ENCODE peak calls at places on chromosomes 16 and 17, in four cellular contexts. One of them, this sample, is unnamed.

GRCh38 chr16:28309811-28310311 is 17.5 kb downstream of the SBK1 start:
- DNase-seq in K562: peak
- DNase-seq in prostate gland: no peak
- DNase-seq in body of pancreas: no peak
- DNase-seq in this sample: peak

GRCh38 chr16:27429330-27429871 is 27.4 kb downstream of the IL21R start:
- DNase-seq in K562: no peak
- DNase-seq in prostate gland: no peak
- DNase-seq in body of pancreas: no peak
- DNase-seq in this sample: no peak

GRCh38 chr17:82333279-82334171 is at the start of gene SECTM1:
- DNase-seq in K562: no peak
- DNase-seq in prostate gland: no peak
- DNase-seq in body of pancreas: no peak
- DNase-seq in this sample: peak

GRCh38 chr17:22469101-22469880 is 777.0 kb downstream of the KCNJ18 start:
- DNase-seq in K562: no peak
- DNase-seq in prostate gland: no peak
- DNase-seq in body of pancreas: no peak
- DNase-seq in this sample: no peak

GRCh38 chr17:74757931-74758845 is 9.8 kb downstream of the NHERF1 start:
- DNase-seq in K562: no peak
- DNase-seq in prostate gland: peak
- DNase-seq in body of pancreas: no peak
- DNase-seq in this sample: peak

GRCh38 chr17:37521821-37522220 is 32.1 kb downstream of the DUSP14 start:
- DNase-seq in K562: no peak
- DNase-seq in prostate gland: no peak
- DNase-seq in body of pancreas: no peak
- DNase-seq in this sample: no peak

GRCh38 chr17:35807371-35808144 is 1.7 kb upstream of the TAF15 start:
- DNase-seq in K562: no peak
- DNase-seq in prostate gland: no peak
- DNase-seq in body of pancreas: no peak
- DNase-seq in this sample: no peak

GRCh38 chr16:67844441-67844840 is 2.3 kb upstream of the NUTF2 start:
- DNase-seq in K562: no peak
- DNase-seq in prostate gland: no peak
- DNase-seq in body of pancreas: no peak
- DNase-seq in this sample: no peak

GRCh38 chr16:52518884-52519283 is 28.1 kb downstream of the TOX3 start:
- DNase-seq in K562: no peak
- DNase-seq in prostate gland: no peak
- DNase-seq in body of pancreas: no peak
- DNase-seq in this sample: no peak

GRCh38 chr17:19239544-19239943 is 2.4 kb downstream of the EPN2 start:
- DNase-seq in K562: no peak
- DNase-seq in prostate gland: no peak
- DNase-seq in body of pancreas: no peak
- DNase-seq in this sample: no peak

GRCh38 chr16:8892101-8892575 is 10.0 kb downstream of the LITAFD start:
- DNase-seq in K562: no peak
- DNase-seq in prostate gland: no peak
- DNase-seq in body of pancreas: no peak
- DNase-seq in this sample: no peak

GRCh38 chr17:82845163-82845807 is 5.5 kb upstream of the ZNF750 start:
- DNase-seq in K562: no peak
- DNase-seq in prostate gland: no peak
- DNase-seq in body of pancreas: no peak
- DNase-seq in this sample: no peak

GRCh38 chr16:35308674-35309073 is 1849.3 kb downstream of the TP53TG3F start:
- DNase-seq in K562: no peak
- DNase-seq in prostate gland: peak
- DNase-seq in body of pancreas: no peak
- DNase-seq in this sample: no peak

GRCh38 chr16:50778284-50779163 is 36.6 kb downstream of the CYLD start:
- DNase-seq in K562: no peak
- DNase-seq in prostate gland: no peak
- DNase-seq in body of pancreas: no peak
- DNase-seq in this sample: no peak

GRCh38 chr16:85522842-85523601 is 90.1 kb upstream of the GSE1 start:
- DNase-seq in K562: no peak
- DNase-seq in prostate gland: peak
- DNase-seq in body of pancreas: no peak
- DNase-seq in this sample: no peak

GRCh38 chr17:83196088-83196765 is 116.8 kb downstream of the METRNL start:
- DNase-seq in K562: no peak
- DNase-seq in prostate gland: no peak
- DNase-seq in body of pancreas: peak
- DNase-seq in this sample: peak

GRCh38 chr17:6110592-6110991 is 40.4 kb downstream of the WSCD1 start:
- DNase-seq in K562: no peak
- DNase-seq in prostate gland: no peak
- DNase-seq in body of pancreas: no peak
- DNase-seq in this sample: no peak

GRCh38 chr17:1108560-1108809 is 71.3 kb downstream of the ABR start:
- DNase-seq in K562: no peak
- DNase-seq in prostate gland: no peak
- DNase-seq in body of pancreas: no peak
- DNase-seq in this sample: no peak

GRCh38 chr17:8629371-8630226 is 926 bp downstream of the MYH10 start:
- DNase-seq in K562: peak
- DNase-seq in prostate gland: peak
- DNase-seq in body of pancreas: peak
- DNase-seq in this sample: peak

GRCh38 chr17:75844530-75845057 is 390 bp upstream of the UNC13D start:
- DNase-seq in K562: peak
- DNase-seq in prostate gland: peak
- DNase-seq in body of pancreas: peak
- DNase-seq in this sample: no peak

GRCh38 chr17:59165933-59166342 is 10.4 kb downstream of the PRR11 start:
- DNase-seq in K562: no peak
- DNase-seq in prostate gland: no peak
- DNase-seq in body of pancreas: no peak
- DNase-seq in this sample: peak

GRCh38 chr16:67685388-67686112 is 18.9 kb downstream of the C16orf86 start:
- DNase-seq in K562: no peak
- DNase-seq in prostate gland: no peak
- DNase-seq in body of pancreas: no peak
- DNase-seq in this sample: no peak

GRCh38 chr16:72999541-73000019 is 48.3 kb downstream of the ZFHX3 start:
- DNase-seq in K562: no peak
- DNase-seq in prostate gland: no peak
- DNase-seq in body of pancreas: no peak
- DNase-seq in this sample: no peak

GRCh38 chr17:4585203-4585939 is 1.0 kb downstream of the SMTNL2 start:
- DNase-seq in K562: no peak
- DNase-seq in prostate gland: no peak
- DNase-seq in body of pancreas: no peak
- DNase-seq in this sample: no peak

GRCh38 chr17:56593073-56593740 is at the start of gene NOG:
- DNase-seq in K562: peak
- DNase-seq in prostate gland: peak
- DNase-seq in body of pancreas: peak
- DNase-seq in this sample: peak

GRCh38 chr17:79619636-79620206 is 8.9 kb upstream of the RBFOX3 start:
- DNase-seq in K562: no peak
- DNase-seq in prostate gland: no peak
- DNase-seq in body of pancreas: peak
- DNase-seq in this sample: no peak

GRCh38 chr17:19418312-19418992 is 7.4 kb downstream of the RNF112 start:
- DNase-seq in K562: no peak
- DNase-seq in prostate gland: no peak
- DNase-seq in body of pancreas: no peak
- DNase-seq in this sample: peak

DNA sequence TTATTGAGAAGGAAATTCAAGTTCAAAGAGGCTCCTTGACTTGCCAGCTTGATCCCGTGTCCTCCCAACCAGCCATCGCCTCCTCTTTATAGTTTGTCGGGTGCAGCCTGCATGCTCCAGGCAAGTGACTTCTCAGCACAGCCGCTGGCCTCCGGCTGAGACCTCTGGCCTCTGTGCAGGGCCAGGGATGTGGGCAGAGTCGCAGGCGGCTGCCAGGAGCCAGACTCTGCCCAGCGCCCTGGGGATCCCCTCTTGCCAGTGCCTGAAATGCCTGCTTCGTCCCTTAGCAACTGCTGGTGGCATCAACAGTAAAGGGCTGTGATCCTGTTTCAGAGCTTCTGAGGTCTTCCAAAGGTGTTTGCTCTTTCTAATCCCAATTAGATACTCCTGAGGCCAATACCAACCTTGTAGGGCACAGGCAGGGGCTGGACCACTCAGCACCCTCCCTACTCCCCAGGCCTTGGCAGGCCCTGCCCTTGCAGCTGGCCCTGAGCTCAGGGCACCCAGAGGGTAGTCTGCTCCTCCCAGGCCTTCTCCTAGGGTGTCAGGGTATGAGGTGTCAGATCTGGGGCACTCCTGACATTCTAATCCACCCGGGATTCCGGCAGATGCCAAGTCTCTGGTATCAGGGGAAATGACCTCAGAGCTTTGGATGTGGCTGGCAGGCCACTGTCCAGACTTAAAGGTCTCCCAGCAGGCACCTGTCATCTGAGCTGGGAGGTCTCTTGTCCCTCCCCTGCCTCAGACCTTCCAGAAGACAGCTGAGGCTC is 68.0 kb upstream of the SIAH1 start:
- DNase-seq in K562: no peak
- DNase-seq in prostate gland: no peak
- DNase-seq in body of pancreas: no peak
- DNase-seq in this sample: no peak
- TF ChIP-seq POLR2A in K562: no peak
- TF ChIP-seq POLR2A in prostate gland: no peak
- TF ChIP-seq POLR2A in body of pancreas: no peak
- TF ChIP-seq POLR2A in this sample: no peak

GRCh38 chr17:42609182-42609813 is at the start of the genes RETREG3 and TUBG1:
- DNase-seq in K562: peak
- DNase-seq in prostate gland: peak
- DNase-seq in body of pancreas: peak
- DNase-seq in this sample: peak
- TF ChIP-seq CTCF in K562: peak
- TF ChIP-seq CTCF in prostate gland: no peak
- TF ChIP-seq CTCF in body of pancreas: peak
- TF ChIP-seq CTCF in this sample: peak

GRCh38 chr16:11797166-11797956 is at the start of gene ZC3H7A:
- DNase-seq in K562: peak
- DNase-seq in prostate gland: peak
- DNase-seq in body of pancreas: peak
- DNase-seq in this sample: peak
- TF ChIP-seq POLR2A in K562: peak
- TF ChIP-seq POLR2A in prostate gland: peak
- TF ChIP-seq POLR2A in body of pancreas: peak
- TF ChIP-seq POLR2A in this sample: peak

DNA sequence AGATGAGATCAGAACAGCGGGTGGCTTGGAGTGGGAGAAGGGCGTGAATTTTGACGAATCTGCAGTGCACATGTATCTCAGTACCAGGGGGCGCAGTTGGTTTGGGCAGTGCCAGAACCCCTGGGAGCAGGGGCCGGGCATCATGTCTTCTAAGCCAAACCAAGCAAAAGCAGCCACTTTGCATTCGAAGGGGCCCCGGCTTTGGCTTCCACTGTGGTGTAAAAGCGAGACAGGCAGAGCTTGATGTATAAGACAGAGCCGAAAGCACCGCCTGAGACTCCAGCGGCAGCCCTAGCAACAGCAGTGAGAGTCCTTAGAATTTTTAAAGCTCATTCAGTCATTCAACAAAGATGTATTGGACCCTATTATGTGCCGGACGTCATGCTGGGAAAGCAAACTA is 3.8 kb upstream of the XYLT1 start:
- DNase-seq in K562: no peak
- DNase-seq in prostate gland: no peak
- DNase-seq in body of pancreas: no peak
- DNase-seq in this sample: peak
- TF ChIP-seq CTCF in K562: no peak
- TF ChIP-seq CTCF in prostate gland: no peak
- TF ChIP-seq CTCF in body of pancreas: no peak
- TF ChIP-seq CTCF in this sample: no peak

DNA sequence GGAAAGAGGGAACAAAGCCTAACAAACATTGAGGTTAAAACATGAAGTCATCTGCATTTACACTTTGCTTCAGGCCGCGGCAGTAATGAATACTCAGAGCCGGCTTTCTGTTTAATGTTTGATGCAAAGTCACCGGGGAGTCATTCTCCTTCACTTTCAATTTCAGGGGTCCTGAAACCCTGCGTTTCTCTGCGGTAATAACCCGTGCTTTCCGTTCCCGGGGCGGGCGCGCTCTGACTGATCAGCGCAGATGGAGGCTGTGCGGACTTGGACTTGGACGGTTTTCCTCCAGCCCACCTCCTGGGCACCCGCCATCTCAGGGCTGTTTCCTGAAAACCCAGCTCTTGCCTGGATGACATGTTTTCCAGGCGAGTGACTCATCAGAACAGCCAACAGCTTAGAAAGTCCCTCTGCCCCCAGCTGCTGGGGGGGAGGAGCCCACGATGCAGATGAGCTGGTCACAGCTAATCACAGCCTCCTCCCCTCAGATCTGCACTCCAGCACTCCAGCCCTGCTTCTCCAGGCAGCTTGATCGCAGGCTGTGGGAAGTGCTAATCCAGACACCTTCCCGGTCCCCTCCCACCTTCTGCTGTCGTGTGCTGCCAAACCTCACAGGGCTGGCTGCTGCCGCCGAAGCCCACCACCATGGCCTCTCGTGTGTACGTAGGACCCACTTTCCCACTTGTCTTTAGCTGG is 158.6 kb upstream of the CHMP6 start:
- DNase-seq in K562: peak
- DNase-seq in prostate gland: peak
- DNase-seq in body of pancreas: peak
- DNase-seq in this sample: peak
- TF ChIP-seq POLR2A in K562: peak
- TF ChIP-seq POLR2A in prostate gland: peak
- TF ChIP-seq POLR2A in body of pancreas: peak
- TF ChIP-seq POLR2A in this sample: no peak

DNA sequence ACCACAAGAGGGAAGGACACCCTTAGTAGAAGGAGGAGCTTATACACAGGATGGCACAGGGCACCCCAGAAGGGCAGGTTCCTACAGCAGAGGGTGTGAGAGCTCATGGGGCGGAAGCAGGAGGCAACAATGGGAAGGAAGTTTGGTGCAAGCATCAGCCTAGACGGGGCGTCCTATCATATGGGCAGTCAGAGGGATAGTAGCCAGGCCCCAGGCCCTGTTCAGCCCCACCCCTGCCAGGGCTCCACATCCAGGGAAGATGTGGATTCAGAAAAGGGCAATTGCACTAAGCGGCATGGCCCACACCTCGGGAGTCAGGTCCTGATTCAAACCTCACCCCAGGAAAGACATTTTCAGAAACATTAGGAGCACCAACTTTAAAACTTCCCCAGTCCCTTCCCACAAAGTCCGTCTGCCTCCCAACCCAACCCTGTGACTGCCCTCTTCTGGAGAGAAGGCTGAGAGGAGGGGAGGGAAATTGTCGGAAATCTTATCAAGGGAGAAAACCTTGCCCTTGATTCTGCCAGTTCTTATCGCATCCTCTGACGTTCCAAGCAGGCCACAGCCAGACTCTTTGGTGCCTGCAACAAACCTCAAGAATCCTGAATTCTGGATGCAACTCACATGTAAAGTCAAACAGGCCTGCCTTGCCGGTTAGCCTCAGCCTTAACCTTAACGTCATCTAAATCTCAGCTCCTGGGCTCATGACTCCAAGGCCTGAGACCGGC is 198.8 kb upstream of the CDH5 start:
- DNase-seq in K562: no peak
- DNase-seq in prostate gland: no peak
- DNase-seq in body of pancreas: no peak
- DNase-seq in this sample: no peak
- TF ChIP-seq CTCF in K562: no peak
- TF ChIP-seq CTCF in prostate gland: no peak
- TF ChIP-seq CTCF in body of pancreas: no peak
- TF ChIP-seq CTCF in this sample: no peak

This sample was measured in NB4.